ENCODE peak calls at places on chromosomes 12 and 14, in five cellular contexts. N is tibial artery, B is lower lobe of right lung, C is uterus, H is IMR-90. J is an unnamed sample. For H3K27me3, the result is how much of the 10 kb centered on the place peaks cover.

GRCh38 chr14:74475678-74476077 is 17.4 kb downstream of the NPC2 start:
- DNase-seq in N (no peak), B (no peak), C (no peak), H (peak), J (no peak)

GRCh38 chr14:60311417-60311816 is 62.4 kb downstream of the PPM1A start:
- DNase-seq in N (no peak), B (no peak), C (no peak), H (peak), J (no peak)

GRCh38 chr12:127125607-127126259 is 1141.2 kb upstream of the TMEM132C start:
- DNase-seq in N (no peak), B (no peak), C (no peak), H (peak), J (no peak)

GRCh38 chr14:71588576-71589215 is 343.5 kb upstream of the RGS6 start:
- DNase-seq in N (no peak), B (no peak), C (no peak), H (no peak), J (no peak)

GRCh38 chr14:68937790-68938514 is 41.1 kb downstream of the ACTN1 start:
- DNase-seq in N (peak), B (no peak), C (peak), H (no peak), J (peak)

GRCh38 chr14:69405762-69406161 is 7.3 kb downstream of the SLC39A9 start:
- DNase-seq in N (no peak), B (no peak), C (no peak), H (no peak), J (no peak)

GRCh38 chr12:101305226-101305779 is 25.4 kb downstream of the UTP20 start:
- DNase-seq in N (no peak), B (no peak), C (no peak), H (no peak), J (no peak)

GRCh38 chr14:94458558-94459200 is 6.1 kb upstream of the SERPINA11 start:
- DNase-seq in N (no peak), B (no peak), C (no peak), H (no peak), J (no peak)

GRCh38 chr14:93304771-93305170 is 28.1 kb downstream of the BTBD7 start:
- DNase-seq in N (no peak), B (no peak), C (no peak), H (peak), J (no peak)

GRCh38 chr12:55717397-55718007 is 1.7 kb downstream of the BLOC1S1 start:
- DNase-seq in N (no peak), B (no peak), C (no peak), H (peak), J (peak)

GRCh38 chr14:73283592-73284379 is 46.5 kb downstream of the PAPLN start:
- DNase-seq in N (no peak), B (no peak), C (no peak), H (peak), J (peak)

GRCh38 chr14:73287071-73287470 is 49.8 kb downstream of the PAPLN start:
- DNase-seq in N (no peak), B (no peak), C (no peak), H (no peak), J (no peak)

GRCh38 chr14:73285979-73286378 is 48.7 kb downstream of the PAPLN start:
- DNase-seq in N (no peak), B (no peak), C (no peak), H (no peak), J (no peak)

GRCh38 chr14:73289308-73289707 is 52.0 kb downstream of the PAPLN start:
- DNase-seq in N (no peak), B (no peak), C (no peak), H (no peak), J (no peak)

GRCh38 chr14:73286598-73286997 is 49.3 kb downstream of the PAPLN start:
- DNase-seq in N (no peak), B (no peak), C (no peak), H (no peak), J (peak)
- H3K4me3 ChIP-seq in N (no peak), B (no peak), C (no peak), H (no peak), J (no peak)

GRCh38 chr12:48191096-48191495 is 7.7 kb downstream of the CCDC184 start:
- DNase-seq in N (no peak), B (no peak), C (no peak), H (no peak), J (no peak)
- H3K27me3 ChIP-seq in N (under half), B (under half), C (under half), H (under half), J (under half)

GRCh38 chr12:83005534-83006197 is 319.0 kb downstream of the TMTC2 start:
- DNase-seq in N (no peak), B (no peak), C (no peak), H (no peak), J (no peak)

GRCh38 chr12:83010169-83010804 is 323.6 kb downstream of the TMTC2 start:
- DNase-seq in N (no peak), B (no peak), C (no peak), H (no peak), J (no peak)

GRCh38 chr12:83003026-83003425 is 316.3 kb downstream of the TMTC2 start:
- DNase-seq in N (no peak), B (no peak), C (no peak), H (no peak), J (no peak)

DNA sequence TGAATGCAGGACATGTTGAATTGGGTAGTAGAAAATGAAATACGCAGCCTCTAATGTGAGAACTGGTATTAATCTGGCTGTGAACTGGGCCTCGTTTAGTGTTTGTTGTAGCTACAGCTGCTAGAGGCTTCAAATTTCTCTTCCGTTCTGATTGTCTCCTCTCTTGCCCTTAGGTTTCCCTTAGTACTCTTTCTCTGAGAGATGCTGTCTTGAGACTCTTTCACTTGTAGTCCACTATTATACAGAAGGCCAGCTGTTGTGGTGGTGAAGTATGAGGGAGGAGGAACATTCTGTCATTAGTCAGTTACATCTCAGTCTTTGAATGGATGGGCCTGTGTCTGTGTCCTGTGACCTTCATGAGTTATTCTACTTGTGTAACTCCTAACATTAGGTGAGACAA is 322.0 kb downstream of the TMTC2 start:
- DNase-seq in N (no peak), B (no peak), C (no peak), H (no peak), J (no peak)
- H3K4me3 ChIP-seq in N (no peak), B (no peak), C (no peak), H (no peak), J (no peak)

DNA sequence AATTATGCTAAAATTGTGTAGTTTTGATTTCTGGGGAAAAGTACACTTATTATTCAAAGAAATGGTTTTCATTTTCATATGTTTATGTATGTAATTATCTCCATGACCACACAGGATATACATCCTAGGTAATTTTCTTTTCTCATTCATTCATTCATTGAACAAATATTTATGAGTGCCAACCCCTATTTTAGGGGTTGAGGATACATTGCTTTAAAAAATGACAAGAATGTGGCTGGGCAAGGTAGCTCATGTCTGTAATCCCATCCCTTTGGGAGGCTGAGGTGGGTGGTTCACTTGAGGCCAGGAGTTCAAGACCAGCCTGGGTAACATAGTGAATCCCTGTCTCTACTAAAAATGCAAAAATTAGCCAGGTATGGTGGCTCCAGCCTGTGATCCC is 40.9 kb downstream of the SGPP1 start:
- DNase-seq in N (no peak), B (no peak), C (no peak), H (no peak), J (no peak)
- H3K27me3 ChIP-seq in N (under half), B (under half), C (under half), H (under half), J (under half)

GRCh38 chr14:22557846-22558220 is 31.2 kb downstream of the DAD1 start:
- DNase-seq in N (no peak), B (no peak), C (no peak), H (no peak), J (no peak)

GRCh38 chr14:22560638-22561365 is 28.2 kb downstream of the DAD1 start:
- DNase-seq in N (no peak), B (no peak), C (no peak), H (no peak), J (no peak)

GRCh38 chr14:22556990-22557623 is 31.9 kb downstream of the DAD1 start:
- DNase-seq in N (peak), B (peak), C (peak), H (peak), J (peak)

GRCh38 chr14:22558221-22558913 is 30.7 kb downstream of the DAD1 start:
- DNase-seq in N (no peak), B (no peak), C (no peak), H (no peak), J (peak)

GRCh38 chr14:22559041-22559440 is 30.0 kb downstream of the DAD1 start:
- DNase-seq in N (no peak), B (no peak), C (no peak), H (no peak), J (no peak)
- H3K4me3 ChIP-seq in N (no peak), B (no peak), C (no peak), H (no peak), J (no peak)

DNA sequence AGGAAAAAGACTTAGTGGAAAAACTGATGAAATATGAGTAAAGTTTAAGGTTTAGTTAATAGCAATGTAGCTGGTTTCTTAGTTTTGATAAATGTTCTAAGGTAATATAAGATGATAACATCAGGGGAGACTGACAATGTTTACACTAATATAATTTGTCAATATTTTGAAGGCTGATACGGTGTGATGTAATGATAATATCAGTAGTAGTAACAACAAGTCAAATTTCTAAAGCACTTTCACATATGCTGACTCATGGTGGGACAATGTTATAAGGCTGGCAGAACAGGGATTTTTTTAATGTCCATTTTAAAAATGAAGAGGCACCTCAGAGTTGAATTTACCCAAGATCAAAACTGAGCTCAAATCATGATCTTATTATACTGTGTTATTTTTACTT is 2.5 kb upstream of the FLRT2 start:
- DNase-seq in N (no peak), B (no peak), C (no peak), H (no peak), J (no peak)
- H3K27me3 ChIP-seq in N (under half), B (under half), C (under half), H (under half), J (under half)